ENCODE peak calls at places on chromosomes 4 and X, in five cellular contexts. K is kidney epithelial cell; J is CD4-positive, CD25-positive, alpha-beta regulatory T cell; U is GM06990; V is ovary. D is an unnamed sample.

GRCh38 chrX:110210417-110211139 is 107.3 kb downstream of the AMMECR1 start:
- DNase-seq in U (no peak), K (no peak), V (no peak), J (no peak), D (no peak)

GRCh38 chr4:182825786-182826185 is 91.4 kb downstream of the DCTD start:
- DNase-seq in V (no peak), K (no peak), U (no peak), J (no peak), D (no peak)

GRCh38 chr4:85500110-85500867 is 25.3 kb downstream of the ARHGAP24 start:
- DNase-seq in J (no peak), U (no peak), V (no peak), K (no peak), D (no peak)

GRCh38 chr4:150126880-150127236 is 48.6 kb downstream of the DCLK2 start:
- DNase-seq in K (no peak), U (peak; percentile 48), V (no peak), J (no peak), D (no peak)

GRCh38 chrX:13897571-13897970 is 80.7 kb upstream of the GPM6B start:
- DNase-seq in U (no peak), J (no peak), K (no peak), V (no peak), D (no peak)

GRCh38 chr4:7366180-7366957 is 68.4 kb downstream of the PSAPL1 start:
- DNase-seq in J (no peak), V (no peak), K (no peak), U (no peak), D (no peak)

GRCh38 chr4:73707269-73707875 is 33.0 kb upstream of the CXCL8 start:
- DNase-seq in U (no peak), J (no peak), K (no peak), V (no peak), D (no peak)

GRCh38 chr4:79281577-79282359 is 44.1 kb downstream of the NAA11 start:
- DNase-seq in V (no peak), K (no peak), U (no peak), J (no peak), D (no peak)

GRCh38 chr4:168265327-168265726 is 53.2 kb downstream of the DDX60 start:
- DNase-seq in U (no peak), J (no peak), K (no peak), V (no peak), D (no peak)

GRCh38 chr4:19983072-19983471 is 268.6 kb upstream of the SLIT2 start:
- DNase-seq in K (no peak), J (no peak), U (no peak), V (no peak), D (no peak)

GRCh38 chr4:154294951-154295350 is 196.6 kb downstream of the DCHS2 start:
- DNase-seq in V (no peak), J (no peak), K (no peak), U (no peak), D (no peak)

GRCh38 chr4:74768857-74769525 is 25.3 kb downstream of the BTC start:
- DNase-seq in K (peak; percentile 37), U (no peak), J (no peak), V (no peak), D (no peak)

GRCh38 chr4:92045718-92046117 is 258.0 kb upstream of the GRID2 start:
- DNase-seq in V (no peak), U (no peak), K (no peak), J (no peak), D (peak; percentile 18)

GRCh38 chrX:150772150-150772970 is 79.2 kb downstream of the MTMR1 start:
- DNase-seq in V (peak; percentile 76), J (peak; percentile 51), U (peak; percentile 59), K (no peak), D (peak; percentile 91)

GRCh38 chr4:122827258-122827887 is 742 bp downstream of the FGF2 start:
- DNase-seq in K (no peak), J (peak; percentile 9), V (peak; percentile 67), U (peak; percentile 85), D (peak; percentile 82)
- H3K27me3 ChIP-seq in K (no peaks in the 10 kb centered on the region), J (peaks cover 47% of the 10 kb centered on the region), V (no peaks in the 10 kb centered on the region), U (no peaks in the 10 kb centered on the region), D (no peaks in the 10 kb centered on the region)

DNA sequence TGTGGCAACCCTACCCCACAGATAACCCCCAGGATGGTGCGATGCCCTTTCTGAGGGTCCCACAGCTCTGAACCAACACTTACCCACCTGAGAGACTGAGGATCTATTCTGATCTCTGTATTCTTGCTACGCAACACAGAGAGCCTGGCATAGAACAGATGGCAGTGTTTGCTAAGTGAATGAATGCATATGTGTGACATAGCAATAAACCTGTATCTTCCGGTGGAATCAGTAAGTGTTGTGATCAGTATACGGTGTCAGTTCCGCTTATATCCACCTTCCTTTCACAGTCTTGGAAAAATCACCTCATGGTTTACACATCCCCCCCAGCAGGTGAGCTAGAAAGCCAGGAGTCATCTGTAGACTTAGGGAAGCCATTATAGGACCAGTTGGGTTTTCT is 5.9 kb upstream of the HSD17B10 start:
- DNase-seq in V (no peak), J (no peak), K (no peak), U (no peak), D (no peak)
- H3K4me3 ChIP-seq in V (no peak overlapping the region), J (no peak overlapping the region), K (no peak overlapping the region), U (no peak overlapping the region), D (no peak overlapping the region)

GRCh38 chrX:137565318-137565904 is 516 bp upstream of the ZIC3 start:
- DNase-seq in J (no peak), V (no peak), K (no peak), U (no peak), D (no peak)
- H3K27me3 ChIP-seq in J (peaks cover 25% of the 10 kb centered on the region), V (no peaks in the 10 kb centered on the region), K (peaks cover 56% of the 10 kb centered on the region), U (no peaks in the 10 kb centered on the region), D (no peaks in the 10 kb centered on the region)

DNA sequence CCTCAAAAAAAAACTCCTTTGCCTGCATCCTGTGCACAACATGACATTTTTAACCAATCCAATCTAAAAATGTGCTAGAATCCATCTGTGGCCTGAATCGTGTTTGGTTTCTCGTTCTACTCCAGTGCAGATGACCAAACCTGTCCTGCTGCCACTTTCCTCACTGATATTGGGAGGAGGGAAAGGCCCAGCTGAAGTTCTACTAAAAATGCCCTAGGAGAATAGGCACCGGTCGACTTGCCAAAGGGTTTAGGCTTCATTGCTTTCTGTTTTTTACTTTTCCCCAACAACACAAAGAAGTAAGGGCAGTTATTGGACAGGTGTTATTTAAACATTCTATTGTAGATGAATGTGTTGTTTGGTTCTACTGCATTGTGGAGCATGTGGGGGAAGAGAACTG is 7.8 kb upstream of the FHDC1 start:
- DNase-seq in J (no peak), V (no peak), U (no peak), K (no peak), D (no peak)
- H3K4me3 ChIP-seq in J (no peak overlapping the region), V (no peak overlapping the region), U (no peak overlapping the region), K (no peak overlapping the region), D (no peak overlapping the region)

DNA sequence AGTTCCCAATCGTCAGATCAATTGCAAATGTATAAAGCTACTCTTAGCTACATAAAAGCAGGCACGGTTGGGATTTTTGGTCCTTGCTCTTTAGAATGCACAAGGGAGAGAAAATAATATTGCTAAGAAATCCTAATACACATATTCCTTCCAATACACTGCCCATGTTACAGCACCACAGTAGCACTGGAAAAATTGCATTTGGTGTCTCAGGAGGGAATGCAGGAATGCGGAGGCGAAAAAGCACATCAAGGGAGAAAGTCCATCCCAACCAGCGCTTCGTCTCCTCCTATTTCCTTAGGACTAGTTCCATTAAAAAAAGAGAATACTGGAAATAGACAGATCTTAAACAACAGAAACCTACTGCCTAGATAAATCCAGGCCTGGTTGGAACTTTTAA is 23.9 kb downstream of the ADGRA3 start:
- DNase-seq in U (no peak), K (no peak), V (no peak), J (no peak), D (no peak)
- H3K27me3 ChIP-seq in U (no peaks in the 10 kb centered on the region), K (no peaks in the 10 kb centered on the region), V (no peaks in the 10 kb centered on the region), J (no peaks in the 10 kb centered on the region), D (no peaks in the 10 kb centered on the region)

DNA sequence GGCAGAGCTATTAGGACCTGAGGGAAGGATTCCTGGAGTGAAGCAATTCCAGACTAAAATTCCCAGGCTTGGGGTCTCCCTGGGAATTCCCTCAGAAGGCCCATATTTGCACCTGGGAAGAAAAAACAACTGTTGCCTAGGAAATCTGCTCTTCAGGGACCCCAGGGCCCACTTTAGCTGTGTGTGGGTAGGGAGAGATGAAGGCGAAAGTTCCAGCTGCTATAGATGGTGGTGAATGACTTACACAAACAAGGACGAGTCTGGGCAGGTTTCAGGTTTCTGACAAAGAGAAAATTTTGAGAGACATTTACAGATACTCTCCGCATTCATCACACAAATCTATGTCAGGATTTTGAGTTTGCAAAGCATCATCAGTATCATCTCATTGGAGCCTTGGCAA is 126.1 kb downstream of the GPC3 start:
- DNase-seq in U (no peak), K (no peak), J (no peak), V (no peak), D (no peak)
- H3K4me3 ChIP-seq in U (no peak overlapping the region), K (no peak overlapping the region), J (no peak overlapping the region), V (no peak overlapping the region), D (no peak overlapping the region)

D was measured in right cardiac atrium.